ENCODE peak calls at places on chromosomes 13 and 19, in ten cellular contexts. W is adrenal gland; Q is small intestine; V is heart right ventricle; X is Peyer's patch; P is cardiac muscle cell; A is tibial artery; T is CD8-positive, alpha-beta memory T cell; B is AG04450; M is effector memory CD4-positive, alpha-beta T cell. O is an unnamed sample. For H3K27me3, the result is how much of the 10 kb centered on the place peaks cover.

GRCh38 chr19:29963576-29963975 is 21.5 kb downstream of the URI1 start:
- DNase-seq in Q (no peak), T (no peak), B (no peak), A (no peak), V (no peak), X (no peak), M (no peak), P (no peak), W (no peak), O (no peak)

GRCh38 chr19:13024126-13024957 is 29.1 kb downstream of the NFIX start:
- DNase-seq in B (no peak), M (no peak), P (peak), A (no peak), Q (no peak), V (no peak), W (no peak), T (no peak), X (no peak), O (peak)

GRCh38 chr13:44759723-44760360 is 183.7 kb upstream of the TSC22D1 start:
- DNase-seq in Q (no peak), W (no peak), B (no peak), V (no peak), T (no peak), M (no peak), P (peak), X (no peak), A (no peak), O (no peak)

GRCh38 chr19:34120846-34121639 is 51.3 kb upstream of the LSM14A start:
- DNase-seq in M (peak), A (no peak), X (no peak), W (peak), Q (peak), P (peak), V (no peak), B (peak), T (peak), O (no peak)

GRCh38 chr19:57135797-57136196 is 9.2 kb downstream of the ZIM3 start:
- DNase-seq in X (no peak), V (no peak), Q (no peak), P (no peak), B (no peak), A (no peak), T (no peak), M (no peak), W (no peak), O (no peak)

GRCh38 chr19:18708452-18709231 is 25.2 kb downstream of the CRTC1 start:
- DNase-seq in M (no peak), B (no peak), P (no peak), Q (peak), W (no peak), V (no peak), A (no peak), X (no peak), T (no peak), O (no peak)

GRCh38 chr19:13163609-13164364 is 13.6 kb downstream of the IER2 start:
- DNase-seq in X (peak), A (peak), Q (peak), V (peak), B (peak), W (peak), M (peak), P (peak), T (no peak), O (no peak)

GRCh38 chr19:44643605-44644390 is at the start of gene PVR:
- DNase-seq in M (no peak), W (peak), B (no peak), P (peak), V (peak), Q (peak), T (no peak), A (peak), X (peak), O (peak)

GRCh38 chr13:39688699-39689405 is 33.4 kb downstream of the COG6 start:
- DNase-seq in X (no peak), Q (peak), B (no peak), W (no peak), P (peak), T (no peak), A (no peak), M (no peak), V (no peak), O (no peak)

GRCh38 chr13:83057119-83057518 is 825.2 kb downstream of the SLITRK1 start:
- DNase-seq in V (no peak), A (no peak), T (no peak), Q (no peak), W (no peak), P (no peak), X (no peak), B (no peak), M (no peak), O (no peak)

GRCh38 chr13:57557979-57558529 is 73.5 kb upstream of the PCDH17 start:
- DNase-seq in M (no peak), Q (peak), X (no peak), B (no peak), V (no peak), W (no peak), P (peak), A (no peak), T (no peak), O (no peak)

GRCh38 chr13:52128714-52129700 is at the start of gene NEK5:
- DNase-seq in M (peak), B (no peak), T (peak), W (peak), Q (peak), X (peak), V (peak), A (peak), P (peak), O (peak)

GRCh38 chr19:308471-309205 is 17.4 kb upstream of the PLPP2 start:
- DNase-seq in Q (no peak), A (no peak), B (no peak), P (no peak), W (no peak), V (no peak), M (no peak), T (no peak), X (no peak), O (no peak)

GRCh38 chr13:21590231-21590630 is 13.7 kb downstream of the MICU2 start:
- DNase-seq in B (no peak), X (no peak), A (no peak), T (no peak), M (no peak), V (no peak), P (no peak), W (no peak), Q (no peak), O (no peak)

DNA sequence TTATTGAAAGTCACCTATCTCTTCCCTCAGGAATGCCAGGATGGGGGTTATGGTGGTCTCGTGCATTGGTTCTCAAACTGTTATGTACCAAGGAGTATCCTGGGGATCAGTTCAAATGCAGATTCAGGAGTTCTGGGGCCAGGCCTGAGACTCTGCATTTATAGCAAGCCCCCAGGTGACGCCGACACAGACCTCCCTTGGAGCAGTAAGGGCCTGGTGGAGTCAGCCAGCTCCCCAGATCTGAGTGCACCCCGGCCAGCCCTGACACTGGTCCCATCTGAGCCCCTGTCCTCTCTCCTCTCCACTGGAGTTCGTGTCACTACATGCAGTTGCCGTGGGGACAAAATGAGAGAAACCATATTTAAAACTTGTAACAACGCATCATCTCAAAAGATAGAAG is 112.9 kb downstream of the COL4A2 start:
- DNase-seq in B (no peak), A (no peak), Q (no peak), M (no peak), V (no peak), X (no peak), P (no peak), W (no peak), T (no peak), O (no peak)
- H3K27me3 ChIP-seq in B (under half), A (under half), Q (under half), M (under half), V (under half), X (under half), P (under half), W (under half), T (under half), O (under half)

DNA sequence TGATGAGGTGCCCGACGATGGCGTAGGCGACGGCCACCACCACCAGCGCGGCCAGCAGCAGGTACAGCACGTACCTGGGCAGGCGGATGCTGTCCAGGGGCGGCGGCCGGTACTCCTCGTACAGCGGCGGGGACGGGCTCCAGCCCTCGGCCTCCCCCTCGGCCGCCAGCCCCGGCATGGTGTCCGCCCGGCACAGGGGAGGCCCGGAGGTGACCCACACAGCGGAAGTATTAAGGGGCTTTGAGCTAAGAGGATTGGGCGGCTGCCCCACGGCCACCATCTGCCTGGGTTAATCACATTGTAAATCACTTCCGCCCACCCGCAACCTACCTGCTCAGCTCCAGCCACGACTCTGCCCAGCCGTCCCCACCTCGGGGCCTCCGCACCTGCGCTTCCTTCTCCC is at the start of gene SMIM44:
- DNase-seq in B (no peak), V (no peak), X (peak), W (no peak), M (no peak), A (no peak), T (no peak), P (no peak), Q (peak), O (no peak)
- H3K4me3 ChIP-seq in B (no peak), V (no peak), X (peak), W (no peak), M (no peak), A (no peak), T (no peak), P (no peak), Q (peak), O (no peak)

GRCh38 chr13:28434934-28435333 is 60.0 kb downstream of the FLT1 start:
- DNase-seq in Q (no peak), M (no peak), X (no peak), P (no peak), V (no peak), A (no peak), W (no peak), T (no peak), B (no peak), O (no peak)
- H3K27me3 ChIP-seq in Q (under half), M (under half), X (under half), P (under half), V (under half), A (under half), W (under half), T (under half), B (under half), O (under half)

GRCh38 chr19:35959968-35960320 is 23.8 kb downstream of the LRFN3 start:
- DNase-seq in X (no peak), T (no peak), A (no peak), M (no peak), V (no peak), Q (no peak), B (no peak), W (no peak), P (no peak), O (no peak)
- H3K4me3 ChIP-seq in X (no peak), T (peak), A (no peak), M (peak), V (no peak), Q (no peak), B (no peak), W (no peak), P (no peak), O (no peak)

GRCh38 chr13:99961634-99962033 is 9.9 kb downstream of the ZIC5 start:
- DNase-seq in P (no peak), T (no peak), M (no peak), B (no peak), X (no peak), Q (no peak), W (no peak), A (no peak), V (no peak), O (no peak)
- H3K27me3 ChIP-seq in P (half or more), T (half or more), M (half or more), B (half or more), X (half or more), Q (half or more), W (half or more), A (half or more), V (half or more), O (half or more)

GRCh38 chr13:107434347-107434746 is 781.0 kb downstream of the LIG4 start:
- DNase-seq in B (no peak), X (no peak), W (no peak), A (no peak), M (no peak), T (no peak), P (no peak), Q (no peak), V (no peak), O (no peak)
- H3K4me3 ChIP-seq in B (no peak), X (no peak), W (no peak), A (no peak), M (no peak), T (no peak), P (no peak), Q (no peak), V (no peak), O (no peak)

GRCh38 chr13:112973577-112973951 is 4.5 kb downstream of the MCF2L start:
- DNase-seq in B (no peak), A (no peak), P (no peak), W (no peak), X (peak), Q (no peak), M (no peak), V (no peak), T (no peak), O (no peak)
- H3K27me3 ChIP-seq in B (under half), A (half or more), P (under half), W (under half), X (under half), Q (under half), M (under half), V (under half), T (under half), O (under half)

DNA sequence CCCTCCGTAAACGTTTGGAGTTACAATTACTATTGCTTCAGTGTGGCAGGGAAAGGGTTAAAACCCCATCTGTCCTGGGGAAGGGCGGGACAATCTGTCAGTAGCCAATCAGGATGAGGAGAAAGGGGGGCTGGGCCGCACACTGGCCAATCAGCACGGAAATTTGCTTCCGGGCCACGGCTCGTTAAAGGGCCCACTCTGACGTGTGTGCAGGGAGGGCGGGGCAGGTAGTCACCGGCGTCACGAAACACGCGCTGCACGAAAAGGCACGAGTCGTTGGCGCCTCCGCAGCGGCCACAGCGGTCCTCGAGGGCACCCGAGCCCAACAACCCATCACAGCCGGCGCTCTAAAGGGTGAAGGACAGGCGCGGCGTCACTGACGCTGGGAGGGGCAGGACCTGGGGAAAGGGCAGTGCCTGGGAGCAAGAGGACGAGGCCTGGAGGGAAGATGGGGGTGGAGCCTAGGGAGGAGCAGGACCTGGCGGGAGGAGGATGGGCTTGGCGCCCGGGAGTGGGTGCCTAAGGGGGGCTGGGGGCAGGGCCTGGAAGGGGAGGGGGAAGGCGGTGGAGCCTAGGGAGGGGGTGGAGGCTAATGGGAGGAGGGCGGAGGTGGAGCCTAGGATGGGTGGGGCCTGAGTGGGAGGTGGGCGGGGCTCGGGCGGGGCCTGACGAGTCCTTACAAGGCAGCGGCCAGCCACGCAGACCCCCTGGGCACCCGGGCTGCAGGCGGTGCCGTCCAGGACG is 4.9 kb downstream of the ADAMTSL5 start:
- DNase-seq in B (peak), P (peak), A (peak), V (peak), Q (peak), T (peak), W (peak), X (peak), M (peak), O (peak)
- H3K4me3 ChIP-seq in B (peak), P (peak), A (peak), V (peak), Q (peak), T (peak), W (peak), X (peak), M (peak), O (peak)